ENCODE peak calls at places on chromosome 16, in nine cellular contexts. M, H, S, O, L, Z, D, N and E are unnamed samples.

GRCh38 chr16:27326738-27327585 is 13.2 kb downstream of the IL4R start:
- DNase-seq in N (no peak), S (no peak), O (peak), Z (peak), M (peak), L (no peak), H (peak), D (peak), E (peak)

GRCh38 chr16:11259655-11260595 is 3.9 kb upstream of the SOCS1 start:
- DNase-seq in M (no peak), S (no peak), H (no peak), Z (no peak), D (no peak), O (no peak), N (no peak), L (no peak), E (no peak)

GRCh38 chr16:61829631-61830030 is 206.6 kb downstream of the CDH8 start:
- DNase-seq in Z (no peak), M (no peak), H (no peak), N (no peak), L (no peak), O (no peak), D (no peak), S (no peak), E (no peak)

GRCh38 chr16:53689636-53690035 is 14.0 kb downstream of the RPGRIP1L start:
- DNase-seq in Z (no peak), N (no peak), O (no peak), L (no peak), S (no peak), M (no peak), H (no peak), D (peak), E (no peak)

GRCh38 chr16:68920349-68920748 is 77.0 kb downstream of the TANGO6 start:
- DNase-seq in S (no peak), L (no peak), O (no peak), N (no peak), Z (no peak), M (no peak), D (no peak), H (no peak), E (no peak)

GRCh38 chr16:25893332-25893731 is 201.6 kb downstream of the HS3ST4 start:
- DNase-seq in O (no peak), H (no peak), N (no peak), S (no peak), L (no peak), Z (no peak), M (no peak), D (no peak), E (no peak)

GRCh38 chr16:5509794-5510193 is 412.2 kb upstream of the EEF2KMT start:
- DNase-seq in O (no peak), L (no peak), M (no peak), N (no peak), H (no peak), Z (no peak), S (no peak), D (no peak), E (no peak)

GRCh38 chr16:23244122-23244521 is 58.0 kb upstream of the SCNN1B start:
- DNase-seq in M (no peak), D (no peak), N (no peak), S (no peak), O (no peak), H (no peak), L (no peak), Z (no peak), E (no peak)

GRCh38 chr16:4110680-4111079 is 5.6 kb downstream of the ADCY9 start:
- DNase-seq in D (no peak), O (no peak), L (no peak), S (no peak), M (no peak), N (no peak), Z (no peak), H (peak), E (no peak)

GRCh38 chr16:49100366-49100765 is 181.3 kb downstream of the CBLN1 start:
- DNase-seq in M (no peak), D (no peak), H (no peak), O (no peak), L (no peak), S (no peak), N (no peak), Z (no peak), E (no peak)

GRCh38 chr16:89207993-89208392 is 7.7 kb upstream of the SLC22A31 start:
- DNase-seq in H (no peak), O (no peak), M (no peak), L (no peak), D (no peak), S (no peak), Z (no peak), N (no peak), E (no peak)

GRCh38 chr16:83898463-83899271 is at the start of gene MLYCD:
- DNase-seq in S (peak), L (peak), D (peak), M (peak), N (peak), O (peak), H (peak), Z (peak), E (peak)